ENCODE peak calls at places on chromosome 20, in ten cellular contexts. N is pancreas, F is tibial artery, J is epithelial cell of esophagus, X is left ventricle myocardium inferior, P is stomach, R is body of pancreas, I is psoas muscle, T is heart right ventricle, S is upper lobe of right lung. K is an unnamed sample.
A peak's percentile ranks its signal among the peaks of the same experiment; 100 is the strongest.

GRCh38 chr20:53344891-53345290 is 248.7 kb downstream of the ZNF217 start:
- DNase-seq in T (no peak), R (no peak), S (no peak), N (no peak), J (no peak), I (no peak), X (no peak), P (no peak), F (no peak), K (no peak)

GRCh38 chr20:6513586-6513985 is 253.9 kb upstream of the BMP2 start:
- DNase-seq in I (no peak), N (no peak), P (no peak), J (no peak), F (no peak), R (no peak), T (no peak), S (no peak), X (no peak), K (no peak)

GRCh38 chr20:7967199-7967844 is 27.1 kb upstream of the HAO1 start:
- DNase-seq in N (no peak), R (no peak), J (peak; percentile 20), P (no peak), X (no peak), S (no peak), I (no peak), F (no peak), T (no peak), K (no peak)

GRCh38 chr20:56735087-56735642 is 106.1 kb downstream of the TFAP2C start:
- DNase-seq in J (no peak), R (no peak), P (no peak), N (no peak), X (no peak), T (no peak), I (no peak), F (no peak), S (no peak), K (no peak)

GRCh38 chr20:63974402-63975200 is 4.8 kb downstream of the SAMD10 start:
- DNase-seq in S (peak; percentile 64), T (peak; percentile 22), P (peak; percentile 64), X (peak; percentile 12), N (peak; percentile 60), I (no peak), J (peak; percentile 32), R (peak; percentile 38), F (no peak), K (no peak)

GRCh38 chr20:8148501-8148900 is 16.4 kb downstream of the PLCB1 start:
- DNase-seq in R (no peak), N (no peak), P (no peak), J (peak; percentile 12), X (no peak), I (no peak), F (no peak), S (no peak), T (no peak), K (no peak)

GRCh38 chr20:44691424-44692423 is 23.4 kb upstream of the CCN5 start:
- DNase-seq in N (no peak), X (peak; percentile 85), J (no peak), T (peak; percentile 78), F (peak; percentile 95), I (peak; percentile 80), P (no peak), R (no peak), S (peak; percentile 73), K (no peak)

GRCh38 chr20:57792386-57793095 is 82.7 kb upstream of the PMEPA1 start:
- DNase-seq in X (no peak), I (no peak), J (peak; percentile 27), F (no peak), R (no peak), S (no peak), T (no peak), N (no peak), P (no peak), K (no peak)

GRCh38 chr20:19370076-19371075 is 157.9 kb downstream of the SLC24A3 start:
- DNase-seq in T (no peak), N (no peak), X (no peak), S (no peak), F (no peak), P (no peak), J (no peak), R (no peak), I (no peak), K (no peak)

GRCh38 chr20:1280421-1281102 is 14.5 kb downstream of the SNPH start:
- DNase-seq in J (no peak), P (no peak), R (no peak), N (no peak), I (no peak), S (no peak), T (no peak), F (no peak), X (no peak), K (no peak)

GRCh38 chr20:35871311-35871771 is 83.0 kb downstream of the SCAND1 start:
- DNase-seq in R (no peak), I (no peak), S (no peak), N (no peak), F (no peak), T (peak; percentile 49), J (peak; percentile 65), P (peak; percentile 28), X (peak; percentile 21), K (no peak)
- H3K4me3 ChIP-seq in R (no peak overlapping the region), I (peak overlapping the region; percentile 0), S (no peak overlapping the region), N (no peak overlapping the region), F (no peak overlapping the region), T (no peak overlapping the region), J (no peak overlapping the region), P (no peak overlapping the region), X (peak overlapping the region; percentile 11), K (no peak overlapping the region)

DNA sequence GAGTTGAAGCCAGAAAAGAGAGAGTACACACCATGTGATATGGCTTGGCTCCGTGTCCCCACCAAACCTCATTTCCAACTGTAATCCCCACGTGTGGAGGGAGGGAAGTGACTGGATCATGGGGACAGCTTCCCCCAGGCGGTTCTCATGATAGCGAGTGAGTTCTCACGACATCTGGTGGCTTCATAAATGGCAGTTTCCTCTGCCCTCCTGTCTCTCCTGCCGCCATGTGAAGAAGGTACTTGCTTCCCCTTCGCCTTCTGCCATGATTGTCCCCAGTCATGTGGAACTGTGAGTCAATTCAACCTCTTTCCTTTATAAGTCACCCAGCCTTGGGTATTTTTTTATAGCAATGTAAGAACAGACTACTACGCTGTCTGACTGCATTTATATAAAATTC is 40.3 kb downstream of the TAF4 start:
- DNase-seq in P (no peak), T (no peak), X (no peak), S (no peak), N (no peak), I (no peak), F (no peak), R (no peak), J (no peak), K (no peak)
- H3K4me3 ChIP-seq in P (no peak overlapping the region), T (no peak overlapping the region), X (peak overlapping the region; percentile 19), S (no peak overlapping the region), N (no peak overlapping the region), I (no peak overlapping the region), F (no peak overlapping the region), R (no peak overlapping the region), J (no peak overlapping the region), K (no peak overlapping the region)

DNA sequence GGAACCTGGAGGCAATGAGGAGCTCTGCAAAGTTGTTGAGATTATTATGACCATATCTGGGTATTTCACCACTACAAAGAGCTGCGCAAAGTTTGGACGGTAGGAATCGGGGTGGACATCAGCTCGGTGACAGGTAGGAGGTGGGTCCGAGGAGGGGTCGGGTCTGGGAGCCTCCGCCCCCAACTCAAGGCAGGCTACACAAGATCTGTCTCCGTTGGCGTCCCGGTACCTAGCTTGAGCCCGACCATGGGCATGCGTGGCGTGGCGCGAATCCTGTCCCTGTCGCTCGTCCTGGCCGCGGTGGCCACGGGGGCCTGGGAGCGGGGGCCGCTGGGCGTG is 40.2 kb upstream of the ZNFX1 start:
- DNase-seq in R (no peak), X (no peak), J (no peak), I (no peak), F (no peak), N (no peak), P (no peak), S (no peak), T (no peak), K (no peak)
- H3K4me3 ChIP-seq in R (no peak overlapping the region), X (peak overlapping the region; percentile 54), J (no peak overlapping the region), I (peak overlapping the region; percentile 58), F (peak overlapping the region; percentile 36), N (peak overlapping the region; percentile 17), P (peak overlapping the region; percentile 53), S (peak overlapping the region; percentile 37), T (peak overlapping the region; percentile 43), K (peak overlapping the region; percentile 15)

GRCh38 chr20:50870572-50871161 is 60.6 kb downstream of the ADNP start:
- DNase-seq in S (no peak), T (no peak), F (no peak), R (no peak), N (no peak), J (no peak), P (no peak), X (no peak), I (no peak), K (peak; percentile 18)
- H3K4me3 ChIP-seq in S (no peak overlapping the region), T (no peak overlapping the region), F (no peak overlapping the region), R (no peak overlapping the region), N (no peak overlapping the region), J (no peak overlapping the region), P (no peak overlapping the region), X (no peak overlapping the region), I (no peak overlapping the region), K (peak overlapping the region; percentile 15)

GRCh38 chr20:34362502-34363061 is 491 bp upstream of the ITCH start:
- DNase-seq in S (no peak), J (no peak), N (no peak), X (no peak), P (no peak), I (no peak), T (no peak), R (no peak), F (no peak), K (no peak)
- H3K4me3 ChIP-seq in S (peak overlapping the region; percentile 87), J (peak overlapping the region; percentile 73), N (peak overlapping the region; percentile 94), X (peak overlapping the region; percentile 96), P (peak overlapping the region; percentile 89), I (peak overlapping the region; percentile 97), T (peak overlapping the region; percentile 95), R (no peak overlapping the region), F (peak overlapping the region; percentile 92), K (peak overlapping the region; percentile 90)

GRCh38 chr20:4896971-4897497 is 104.3 kb downstream of the SLC23A2 start:
- DNase-seq in N (no peak), P (no peak), X (no peak), J (peak; percentile 27), T (no peak), S (no peak), I (no peak), R (no peak), F (no peak), K (no peak)
- H3K4me3 ChIP-seq in N (no peak overlapping the region), P (no peak overlapping the region), X (no peak overlapping the region), J (no peak overlapping the region), T (no peak overlapping the region), S (no peak overlapping the region), I (no peak overlapping the region), R (no peak overlapping the region), F (no peak overlapping the region), K (no peak overlapping the region)

GRCh38 chr20:62952373-62953166 is at the start of gene SLC17A9:
- DNase-seq in X (peak; percentile 68), P (peak; percentile 84), N (peak; percentile 75), I (peak; percentile 74), F (peak; percentile 86), J (no peak), T (no peak), R (peak; percentile 46), S (peak; percentile 93), K (no peak)
- H3K4me3 ChIP-seq in X (peak within 1 kb of the TSS; percentile 53), P (peak within 1 kb of the TSS; percentile 50), N (peak within 1 kb of the TSS; percentile 24), I (peak within 1 kb of the TSS; percentile 58), F (peak within 1 kb of the TSS; percentile 51), J (no peak within 1 kb of the TSS), T (peak within 1 kb of the TSS; percentile 43), R (no peak within 1 kb of the TSS), S (peak within 1 kb of the TSS; percentile 39), K (peak within 1 kb of the TSS; percentile 16)

K was measured in skeletal muscle cell.